ENCODE peak calls at places on chromosome 5, in four cellular contexts. M is GM23248, X is PC-3, F is neural progenitor cell. I is an unnamed sample.

GRCh38 chr5:149837680-149838269 is 106.8 kb downstream of the PDE6A start:
- DNase-seq in X (peak; percentile 90), M (peak; percentile 89), F (peak; percentile 88), I (peak; percentile 69)

GRCh38 chr5:147381555-147381954 is 128.3 kb downstream of the DPYSL3 start:
- DNase-seq in X (no peak), F (no peak), M (no peak), I (peak; percentile 17)

GRCh38 chr5:171882118-171882517 is 96.5 kb downstream of the SMIM23 start:
- DNase-seq in F (no peak), X (no peak), M (no peak), I (no peak)

GRCh38 chr5:81181576-81182316 is 51.4 kb upstream of the CKMT2 start:
- DNase-seq in F (peak; percentile 12), X (no peak), M (no peak), I (peak; percentile 97)

GRCh38 chr5:169200086-169200778 is 100.7 kb downstream of the SLIT3 start:
- DNase-seq in X (no peak), F (peak; percentile 22), M (peak; percentile 25), I (no peak)

GRCh38 chr5:41878173-41878572 is 7.9 kb upstream of the OXCT1 start:
- DNase-seq in M (no peak), X (no peak), F (no peak), I (no peak)

GRCh38 chr5:3333105-3333504 is 262.5 kb upstream of the IRX1 start:
- DNase-seq in M (no peak), X (no peak), F (no peak), I (no peak)

GRCh38 chr5:150658699-150659265 is 2.3 kb upstream of the MYOZ3 start:
- DNase-seq in M (no peak), X (no peak), F (no peak), I (no peak)

GRCh38 chr5:126477281-126477680 is 54.1 kb downstream of the GRAMD2B start:
- DNase-seq in X (no peak), F (no peak), M (peak; percentile 63), I (no peak)

GRCh38 chr5:130104895-130105684 is 200.8 kb downstream of the CHSY3 start:
- DNase-seq in X (peak; percentile 14), F (no peak), M (peak; percentile 58), I (no peak)

GRCh38 chr5:110909950-110910349 is 161.6 kb upstream of the TSLP start:
- DNase-seq in M (peak; percentile 36), X (peak; percentile 60), F (no peak), I (no peak)

GRCh38 chr5:154683101-154683757 is 71.9 kb upstream of the LARP1 start:
- DNase-seq in M (no peak), X (no peak), F (no peak), I (no peak)

GRCh38 chr5:40603378-40603777 is 76.3 kb upstream of the PTGER4 start:
- DNase-seq in F (peak; percentile 22), M (peak; percentile 13), X (no peak), I (no peak)

GRCh38 chr5:162939962-162940361 is 497.4 kb upstream of the CCNG1 start:
- DNase-seq in F (no peak), X (no peak), M (no peak), I (no peak)

GRCh38 chr5:93062548-93062947 is 518.5 kb downstream of the NR2F1-AS1 start:
- DNase-seq in X (peak; percentile 48), M (no peak), F (no peak), I (no peak)

GRCh38 chr5:107670927-107671741 is at the start of gene EFNA5:
- DNase-seq in X (peak; percentile 55), F (peak; percentile 65), M (peak; percentile 68), I (peak; percentile 57)

GRCh38 chr5:149922950-149923349 is 21.6 kb downstream of the PDE6A start:
- DNase-seq in F (no peak), X (no peak), M (no peak), I (no peak)

GRCh38 chr5:80246995-80247729 is 8.7 kb downstream of the SERINC5 start:
- DNase-seq in F (peak; percentile 82), M (peak; percentile 98), X (peak; percentile 76), I (peak; percentile 60)

GRCh38 chr5:113230711-113231652 is 203.8 kb downstream of the TSSK1B start:
- DNase-seq in X (peak; percentile 63), F (no peak), M (peak; percentile 74), I (no peak)

GRCh38 chr5:44708611-44709010 is 100.1 kb upstream of the MRPS30 start:
- DNase-seq in M (peak; percentile 1), X (peak; percentile 79), F (no peak), I (no peak)

GRCh38 chr5:37494756-37495155 is 115.6 kb downstream of the WDR70 start:
- DNase-seq in X (peak; percentile 80), F (no peak), M (peak; percentile 50), I (no peak)

GRCh38 chr5:123037104-123037418 is 536 bp upstream of the PPIC start:
- DNase-seq in X (no peak), F (no peak), M (no peak), I (no peak)

GRCh38 chr5:17228833-17229291 is 11.4 kb downstream of the BASP1 start:
- DNase-seq in M (peak; percentile 81), X (no peak), F (no peak), I (no peak)

GRCh38 chr5:150434502-150434901 is 15.0 kb downstream of the RPS14 start:
- DNase-seq in M (peak; percentile 72), X (no peak), F (no peak), I (no peak)

GRCh38 chr5:112757468-112758208 is 20.0 kb downstream of the APC start:
- DNase-seq in F (peak; percentile 69), M (peak; percentile 73), X (peak; percentile 79), I (peak; percentile 88)

GRCh38 chr5:132446621-132447020 is 44.0 kb downstream of the IRF1 start:
- DNase-seq in M (peak; percentile 89), X (no peak), F (no peak), I (no peak)

GRCh38 chr5:160837749-160838593 is 14.0 kb downstream of the ATP10B start:
- DNase-seq in F (no peak), X (no peak), M (peak; percentile 47), I (no peak)

GRCh38 chr5:159680095-159680494 is 236.2 kb upstream of the ADRA1B start:
- DNase-seq in M (no peak), F (no peak), X (peak; percentile 5), I (no peak)

GRCh38 chr5:177545487-177546261 is 8.7 kb downstream of the FAM193B start:
- DNase-seq in F (no peak), X (no peak), M (peak; percentile 92), I (no peak)

GRCh38 chr5:178407646-178408045 is 175.0 kb upstream of the PHYKPL start:
- DNase-seq in M (no peak), X (no peak), F (no peak), I (no peak)

GRCh38 chr5:79845448-79846197 is 145.4 kb downstream of the MTX3 start:
- DNase-seq in F (no peak), M (peak; percentile 96), X (peak; percentile 25), I (no peak)

GRCh38 chr5:66909364-66909763 is 287.2 kb downstream of the CD180 start:
- DNase-seq in X (no peak), F (no peak), M (peak; percentile 9), I (no peak)

GRCh38 chr5:79588645-79589044 is 23.6 kb upstream of the TENT2 start:
- DNase-seq in M (no peak), X (no peak), F (no peak), I (no peak)

GRCh38 chr5:143220748-143221211 is 182.7 kb downstream of the NR3C1 start:
- DNase-seq in M (no peak), X (no peak), F (no peak), I (no peak)

GRCh38 chr5:148290271-148291195 is 21.7 kb upstream of the SPINK7 start:
- DNase-seq in X (peak; percentile 66), M (peak; percentile 51), F (peak; percentile 57), I (peak; percentile 63)

GRCh38 chr5:159836691-159837090 is 79.6 kb upstream of the ADRA1B start:
- DNase-seq in X (no peak), F (no peak), M (no peak), I (no peak)

GRCh38 chr5:176817864-176818377 is 7.6 kb downstream of the UNC5A start:
- DNase-seq in X (peak; percentile 37), F (peak; percentile 95), M (peak; percentile 49), I (no peak)

GRCh38 chr5:146345578-146346366 is 7.1 kb downstream of the POU4F3 start:
- DNase-seq in F (peak; percentile 66), M (no peak), X (no peak), I (no peak)

GRCh38 chr5:146342519-146342881 is 3.9 kb downstream of the POU4F3 start:
- DNase-seq in X (no peak), F (no peak), M (no peak), I (no peak)

GRCh38 chr5:146342882-146343865 is 4.5 kb downstream of the POU4F3 start:
- DNase-seq in F (peak; percentile 64), X (no peak), M (no peak), I (no peak)

GRCh38 chr5:146344155-146345118 is 5.8 kb downstream of the POU4F3 start:
- DNase-seq in X (peak; percentile 15), F (peak; percentile 95), M (no peak), I (no peak)

GRCh38 chr5:146345240-146345577 is 6.6 kb downstream of the POU4F3 start:
- DNase-seq in F (peak; percentile 25), M (no peak), X (no peak), I (no peak)
- H2AFZ ChIP-seq in F (no peak overlapping the region), M (no peak overlapping the region), X (no peak overlapping the region), I (no peak overlapping the region)

GRCh38 chr5:88686743-88687142 is 196.2 kb downstream of the MEF2C start:
- DNase-seq in X (no peak), F (no peak), M (no peak), I (no peak)
- H3K27me3 ChIP-seq in X (peaks cover 41% of the 10 kb centered on the region), F (peaks cover 100% of the 10 kb centered on the region), M (peaks cover 98% of the 10 kb centered on the region), I (no peaks in the 10 kb centered on the region)

DNA sequence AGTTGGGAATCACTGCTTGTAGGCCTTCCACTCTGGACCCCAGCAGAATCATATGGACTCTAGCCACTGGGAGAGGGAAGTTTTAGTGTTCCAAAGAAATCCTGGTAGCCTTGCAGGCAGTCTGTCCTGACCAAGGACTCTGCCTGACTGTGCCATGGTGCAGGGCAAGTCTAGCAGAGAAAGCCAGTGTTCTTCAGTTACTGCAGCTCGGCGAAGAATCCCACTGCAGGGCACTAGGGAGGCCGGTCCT is 20.3 kb upstream of the MATR3 start:
- DNase-seq in X (no peak), F (peak; percentile 70), M (no peak), I (peak; percentile 23)
- H4K20me1 ChIP-seq in X (peaks cover 23% of the 10 kb centered on the region), F (peaks cover 31% of the 10 kb centered on the region), M (no peaks in the 10 kb centered on the region), I (peaks cover 13% of the 10 kb centered on the region)

DNA sequence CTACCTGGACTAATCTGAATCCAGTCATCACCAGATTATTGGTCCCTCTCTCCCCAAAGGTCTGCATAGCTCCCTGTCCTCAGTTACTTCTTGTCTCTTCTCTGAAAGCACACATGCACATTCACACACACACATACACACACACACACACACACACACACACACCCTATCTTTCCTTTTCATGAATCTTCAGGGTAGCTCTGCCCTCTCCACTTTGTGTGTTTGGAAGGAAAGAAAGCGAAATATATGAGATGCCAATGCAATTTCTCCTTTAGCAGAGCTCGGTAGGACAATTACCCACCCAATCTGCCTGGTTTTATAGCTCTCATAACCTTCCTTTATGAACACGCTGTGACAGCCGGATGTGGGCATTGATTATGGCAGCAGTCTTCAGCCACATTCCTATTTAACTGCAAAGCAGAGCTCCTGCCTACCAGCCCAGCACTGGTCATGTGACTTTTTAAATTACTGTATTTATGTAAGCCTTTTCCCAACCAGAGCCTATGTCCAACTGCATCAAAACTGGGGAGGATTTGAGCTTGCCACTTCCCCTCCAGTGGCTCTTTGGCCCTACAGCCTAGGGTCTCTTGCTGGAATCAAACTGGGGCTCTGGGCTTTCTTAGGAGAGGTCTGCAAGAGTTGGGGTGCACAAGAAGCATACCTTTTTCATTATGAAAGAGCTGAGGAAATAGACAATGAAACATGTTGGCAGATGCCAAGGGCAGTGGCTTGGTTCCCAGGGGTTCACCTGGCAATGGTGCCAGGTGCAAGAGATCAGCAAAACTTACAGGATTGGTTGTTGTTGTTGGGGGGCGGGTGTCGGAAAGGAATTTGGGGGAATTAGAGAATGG is 20.8 kb upstream of the MATR3 start:
- DNase-seq in F (no peak), M (peak; percentile 71), X (no peak), I (peak; percentile 48)
- H2AFZ ChIP-seq in F (no peak overlapping the region), M (peak overlapping the region; percentile 82), X (no peak overlapping the region), I (no peak overlapping the region)

GRCh38 chr5:133653602-133653995 is 41.3 kb upstream of the FSTL4 start:
- DNase-seq in M (no peak), X (no peak), F (no peak), I (no peak)
- H3K27me3 ChIP-seq in M (no peaks in the 10 kb centered on the region), X (no peaks in the 10 kb centered on the region), F (no peaks in the 10 kb centered on the region), I (no peaks in the 10 kb centered on the region)